ENCODE peak calls at places on chromosomes 2 and 18, in six cellular contexts. C is GM23338, Z is mucosa of descending colon, Y is fibroblast of mammary gland, F is psoas muscle, K is foreskin fibroblast. S is an unnamed sample.

GRCh38 chr18:67694787-67695186 is 178.3 kb upstream of the DSEL start:
- DNase-seq in C (no peak), Z (no peak), Y (peak; percentile 13), F (no peak), K (no peak), S (no peak)

GRCh38 chr2:196927318-196928225 is 1.1 kb upstream of the PGAP1 start:
- DNase-seq in C (peak; percentile 36), Z (peak; percentile 50), Y (peak; percentile 87), F (no peak), K (peak; percentile 65), S (peak; percentile 18)

GRCh38 chr18:45197526-45197970 is 417.7 kb upstream of the SLC14A2 start:
- DNase-seq in C (peak; percentile 2), Z (no peak), Y (peak; percentile 75), F (no peak), K (no peak), S (no peak)

GRCh38 chr2:96427917-96428316 is 77.2 kb downstream of the NEURL3 start:
- DNase-seq in C (no peak), Z (no peak), Y (peak; percentile 84), F (no peak), K (peak; percentile 52), S (peak; percentile 96)

GRCh38 chr2:234191819-234192407 is 141.4 kb downstream of the SPP2 start:
- DNase-seq in C (no peak), Z (no peak), Y (peak; percentile 35), F (no peak), K (no peak), S (no peak)

GRCh38 chr2:233819884-233820765 is 34.2 kb downstream of the HJURP start:
- DNase-seq in C (no peak), Z (no peak), Y (no peak), F (no peak), K (no peak), S (no peak)

GRCh38 chr2:13791019-13791418 is 841.5 kb upstream of the LRATD1 start:
- DNase-seq in C (no peak), Z (no peak), Y (no peak), F (no peak), K (no peak), S (no peak)

GRCh38 chr2:40106061-40106460 is 327.0 kb upstream of the THUMPD2 start:
- DNase-seq in C (no peak), Z (no peak), Y (peak; percentile 25), F (no peak), K (no peak), S (no peak)

GRCh38 chr2:47241715-47242114 is 86.6 kb upstream of the STPG4 start:
- DNase-seq in C (no peak), Z (no peak), Y (no peak), F (no peak), K (no peak), S (no peak)

GRCh38 chr18:31101148-31102019 is 837 bp downstream of the DSC2 start:
- DNase-seq in C (peak; percentile 82), Z (peak; percentile 81), Y (no peak), F (peak; percentile 79), K (no peak), S (peak; percentile 73)

GRCh38 chr2:217166241-217166640 is 306.4 kb upstream of the TNP1 start:
- DNase-seq in C (peak; percentile 75), Z (no peak), Y (peak; percentile 66), F (no peak), K (peak; percentile 12), S (peak; percentile 25)

GRCh38 chr2:110724820-110725219 is 7.6 kb upstream of the ACOXL start:
- DNase-seq in C (no peak), Z (no peak), Y (no peak), F (no peak), K (no peak), S (no peak)

GRCh38 chr2:177669625-177670330 is 277.2 kb downstream of the AGPS start:
- DNase-seq in C (no peak), Z (no peak), Y (no peak), F (no peak), K (no peak), S (no peak)

GRCh38 chr2:130901061-130901460 is 64.3 kb downstream of the ARHGEF4 start:
- DNase-seq in C (no peak), Z (no peak), Y (no peak), F (no peak), K (no peak), S (no peak)
- TF ChIP-seq CTCF in C (no peak), Z (no peak), Y (no peak), F (no peak), K (no peak), S (no peak)

DNA sequence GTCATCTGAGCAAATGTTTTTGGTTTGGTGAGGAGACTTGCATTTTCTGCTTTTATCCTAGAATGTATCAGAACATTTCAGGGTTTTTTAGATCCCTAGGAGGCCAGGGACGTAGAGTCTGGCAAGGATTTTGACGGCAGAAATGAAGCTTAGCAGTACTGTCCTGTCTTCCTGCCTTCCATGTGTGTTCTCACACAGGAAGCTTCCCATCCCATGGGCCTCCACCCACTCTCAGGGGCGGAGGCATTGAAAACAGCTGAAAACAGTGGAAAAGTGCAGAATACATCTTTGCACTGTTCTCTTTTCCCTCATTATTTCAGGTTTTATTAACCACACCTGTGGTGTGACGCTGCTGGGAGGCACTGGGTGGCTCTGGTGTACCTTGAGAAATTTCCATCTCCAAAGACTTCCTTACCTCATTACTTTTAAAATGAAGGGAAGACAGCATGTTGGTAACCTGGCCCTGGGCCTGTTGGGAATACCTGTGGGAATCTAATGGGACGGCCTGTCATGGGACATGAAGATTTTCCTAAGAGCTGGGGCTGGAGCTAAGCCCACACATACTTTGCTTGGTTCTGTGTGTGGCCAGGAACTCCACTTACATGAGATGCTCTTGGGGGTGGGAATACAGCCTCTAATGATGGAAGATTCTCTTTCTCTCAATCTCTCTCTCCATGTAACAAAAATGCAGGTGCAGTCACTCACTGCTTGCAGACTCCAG is 20.5 kb downstream of the PCARE start:
- DNase-seq in C (no peak), Z (no peak), Y (peak; percentile 18), F (no peak), K (no peak), S (peak; percentile 45)
- TF ChIP-seq CTCF in C (peak; percentile 41), Z (no peak), Y (peak; percentile 1), F (no peak), K (no peak), S (peak; percentile 28)

GRCh38 chr18:46754661-46755292 is 2.1 kb downstream of the ST8SIA5 start:
- DNase-seq in C (peak; percentile 62), Z (no peak), Y (no peak), F (no peak), K (no peak), S (no peak)
- TF ChIP-seq CTCF in C (peak; percentile 69), Z (no peak), Y (no peak), F (peak; percentile 38), K (no peak), S (no peak)

DNA sequence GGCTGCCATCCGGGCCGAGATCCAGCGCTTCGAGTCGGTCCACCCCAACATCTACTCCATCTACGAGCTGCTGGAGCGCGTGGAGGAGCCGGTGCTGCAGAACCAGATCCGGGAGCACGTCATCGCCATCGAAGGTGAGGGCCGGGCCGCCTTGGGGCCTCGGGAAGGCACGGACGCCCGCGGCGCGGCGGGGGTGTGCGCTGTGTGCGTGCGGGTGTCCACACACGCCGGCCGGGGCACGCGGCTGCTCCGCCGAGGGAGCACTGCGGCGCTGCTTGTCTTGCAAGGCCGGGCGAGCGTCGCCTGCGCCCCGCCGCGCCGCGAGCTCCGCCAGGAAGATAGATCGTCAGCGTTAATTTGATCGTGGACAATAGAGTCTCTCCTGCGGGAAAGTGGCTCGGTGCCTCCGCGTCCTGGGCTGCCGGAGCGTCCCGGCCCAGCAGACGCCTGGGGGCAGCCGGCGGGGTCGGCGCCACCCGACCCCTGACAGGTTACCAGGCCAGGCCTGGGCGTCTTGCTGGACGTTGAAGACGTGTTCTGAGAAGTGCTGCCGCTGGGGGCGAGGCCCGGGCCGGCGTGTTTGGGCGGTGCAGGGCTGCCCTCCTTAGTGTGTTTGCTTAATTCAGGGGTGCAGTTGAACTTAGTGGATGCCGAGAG is 1.0 kb downstream of the AGAP1 start:
- DNase-seq in C (peak; percentile 54), Z (no peak), Y (peak; percentile 34), F (peak; percentile 73), K (peak; percentile 53), S (peak; percentile 51)
- TF ChIP-seq CTCF in C (peak; percentile 4), Z (no peak), Y (no peak), F (no peak), K (no peak), S (no peak)

GRCh38 chr2:23285076-23285795 is 99.7 kb upstream of the KLHL29 start:
- DNase-seq in C (no peak), Z (no peak), Y (no peak), F (no peak), K (no peak), S (no peak)

GRCh38 chr2:23286765-23287155 is 98.2 kb upstream of the KLHL29 start:
- DNase-seq in C (no peak), Z (peak; percentile 25), Y (peak; percentile 68), F (peak; percentile 80), K (peak; percentile 63), S (no peak)

GRCh38 chr2:23283653-23284052 is 101.3 kb upstream of the KLHL29 start:
- DNase-seq in C (no peak), Z (no peak), Y (peak; percentile 39), F (no peak), K (no peak), S (no peak)

GRCh38 chr2:23287250-23287704 is 97.7 kb upstream of the KLHL29 start:
- DNase-seq in C (peak; percentile 11), Z (no peak), Y (peak; percentile 28), F (no peak), K (no peak), S (no peak)

GRCh38 chr2:23286031-23286764 is 98.8 kb upstream of the KLHL29 start:
- DNase-seq in C (no peak), Z (no peak), Y (no peak), F (no peak), K (no peak), S (no peak)
- TF ChIP-seq CTCF in C (no peak), Z (no peak), Y (no peak), F (no peak), K (no peak), S (no peak)

S was measured in Calu3.